ENCODE peak calls at places on chromosomes 1 and 21, in four cellular contexts. One of them, this sample, is unnamed.
A peak's percentile ranks its signal among the peaks of the same experiment; 100 is the strongest.

GRCh38 chr1:204600968-204601367 is 84.6 kb downstream of the LRRN2 start:
- DNase-seq in transverse colon: no peak
- DNase-seq in H7: peak; percentile 82
- DNase-seq in heart left ventricle: no peak
- DNase-seq in this sample: no peak

GRCh38 chr21:41360072-41360821 is 1.6 kb upstream of the MX2 start:
- DNase-seq in transverse colon: peak; percentile 73
- DNase-seq in heart left ventricle: no peak
- DNase-seq in H7: peak; percentile 79
- DNase-seq in this sample: no peak

GRCh38 chr1:30668546-30669327 is 54.6 kb downstream of the MATN1 start:
- DNase-seq in transverse colon: no peak
- DNase-seq in H7: no peak
- DNase-seq in heart left ventricle: no peak
- DNase-seq in this sample: no peak

GRCh38 chr21:41840880-41841279 is 38.3 kb downstream of the PRDM15 start:
- DNase-seq in transverse colon: no peak
- DNase-seq in heart left ventricle: no peak
- DNase-seq in H7: no peak
- DNase-seq in this sample: no peak

GRCh38 chr1:200917291-200917817 is 22.7 kb downstream of the INAVA start:
- DNase-seq in heart left ventricle: peak; percentile 74
- DNase-seq in H7: peak; percentile 14
- DNase-seq in transverse colon: no peak
- DNase-seq in this sample: no peak

GRCh38 chr1:89781494-89782126 is 39.2 kb upstream of the LRRC8D start:
- DNase-seq in transverse colon: no peak
- DNase-seq in heart left ventricle: no peak
- DNase-seq in H7: no peak
- DNase-seq in this sample: no peak

GRCh38 chr1:78651247-78651646 is 1.6 kb downstream of the IFI44 start:
- DNase-seq in transverse colon: no peak
- DNase-seq in H7: no peak
- DNase-seq in heart left ventricle: no peak
- DNase-seq in this sample: no peak

GRCh38 chr1:161727343-161727924 is 6.1 kb downstream of the FCRLB start:
- DNase-seq in heart left ventricle: peak; percentile 11
- DNase-seq in transverse colon: peak; percentile 15
- DNase-seq in H7: no peak
- DNase-seq in this sample: no peak

GRCh38 chr1:247324204-247324787 is 7.4 kb downstream of the ZNF496 start:
- DNase-seq in transverse colon: no peak
- DNase-seq in heart left ventricle: no peak
- DNase-seq in H7: no peak
- DNase-seq in this sample: no peak

GRCh38 chr21:44054710-44055109 is 42.6 kb downstream of the TRAPPC10 start:
- DNase-seq in transverse colon: no peak
- DNase-seq in H7: no peak
- DNase-seq in heart left ventricle: no peak
- DNase-seq in this sample: peak; percentile 48
- H3K36me3 ChIP-seq in transverse colon: no peaks in the 10 kb centered on the region
- H3K36me3 ChIP-seq in H7: peaks cover 6% of the 10 kb centered on the region
- H3K36me3 ChIP-seq in heart left ventricle: peaks cover 52% of the 10 kb centered on the region
- H3K36me3 ChIP-seq in this sample: no peaks in the 10 kb centered on the region

DNA sequence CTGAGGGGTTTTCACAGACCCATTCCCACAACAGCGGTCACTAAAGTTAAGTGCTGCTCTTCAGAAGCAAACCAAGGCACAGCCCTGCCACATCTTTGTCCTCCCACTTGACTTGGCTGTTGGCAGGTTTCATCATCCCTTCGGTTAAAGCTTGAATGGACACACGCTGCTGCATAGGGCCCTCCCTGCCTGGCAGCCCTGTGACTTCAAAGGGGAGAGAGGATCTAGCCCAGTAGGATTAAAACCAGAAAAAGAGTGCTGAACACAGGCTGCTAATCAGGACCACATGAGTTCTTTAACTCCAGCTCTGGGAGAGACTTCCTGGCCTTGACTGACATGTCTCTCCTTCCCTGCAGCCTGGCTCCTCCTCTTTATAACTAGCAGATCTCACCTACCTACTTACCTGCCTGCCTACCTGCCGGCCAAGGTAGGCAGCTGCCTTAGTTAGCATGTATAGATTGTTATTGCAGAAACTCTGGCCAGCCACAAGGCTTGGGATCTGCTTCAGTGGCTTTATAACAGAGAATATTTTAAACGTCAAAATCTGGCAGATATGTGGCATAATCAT is 49.6 kb downstream of the ERG start:
- DNase-seq in transverse colon: no peak
- DNase-seq in heart left ventricle: no peak
- DNase-seq in H7: peak; percentile 72
- DNase-seq in this sample: no peak
- H3K27me3 ChIP-seq in transverse colon: no peaks in the 10 kb centered on the region
- H3K27me3 ChIP-seq in heart left ventricle: no peaks in the 10 kb centered on the region
- H3K27me3 ChIP-seq in H7: peaks cover 18% of the 10 kb centered on the region
- H3K27me3 ChIP-seq in this sample: no peaks in the 10 kb centered on the region

DNA sequence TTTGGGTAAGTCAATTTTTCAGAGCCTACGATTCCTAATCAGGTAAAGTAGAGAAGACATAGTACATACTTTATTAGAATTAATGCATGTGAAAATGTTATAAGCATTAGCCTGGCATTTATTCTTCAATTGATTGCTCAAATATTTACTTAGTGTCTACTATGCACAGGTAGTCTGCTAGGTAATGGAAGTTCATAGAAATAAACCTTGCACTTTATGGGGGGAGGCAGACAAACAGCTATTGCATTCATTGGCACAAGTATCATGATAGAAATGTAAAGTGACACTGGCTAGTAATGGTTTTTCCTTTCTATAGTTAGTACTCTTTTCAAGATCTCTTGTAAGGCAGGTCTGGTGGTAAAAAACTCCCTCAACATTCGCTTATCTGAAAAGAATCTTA is 44.9 kb downstream of the ZNHIT6 start:
- DNase-seq in transverse colon: no peak
- DNase-seq in heart left ventricle: no peak
- DNase-seq in H7: no peak
- DNase-seq in this sample: no peak
- H3K36me3 ChIP-seq in transverse colon: no peaks in the 10 kb centered on the region
- H3K36me3 ChIP-seq in heart left ventricle: peaks cover 31% of the 10 kb centered on the region
- H3K36me3 ChIP-seq in H7: no peaks in the 10 kb centered on the region
- H3K36me3 ChIP-seq in this sample: no peaks in the 10 kb centered on the region

GRCh38 chr1:22556391-22557104 is 6.7 kb upstream of the EPHA8 start:
- DNase-seq in transverse colon: peak; percentile 33
- DNase-seq in H7: peak; percentile 93
- DNase-seq in heart left ventricle: no peak
- DNase-seq in this sample: no peak

GRCh38 chr1:22553991-22554522 is 9.2 kb upstream of the EPHA8 start:
- DNase-seq in H7: no peak
- DNase-seq in transverse colon: peak; percentile 33
- DNase-seq in heart left ventricle: no peak
- DNase-seq in this sample: no peak

GRCh38 chr1:22557341-22557950 is 5.8 kb upstream of the EPHA8 start:
- DNase-seq in H7: no peak
- DNase-seq in heart left ventricle: no peak
- DNase-seq in transverse colon: no peak
- DNase-seq in this sample: no peak

GRCh38 chr1:22553104-22553880 is 10.0 kb upstream of the EPHA8 start:
- DNase-seq in transverse colon: peak; percentile 27
- DNase-seq in heart left ventricle: no peak
- DNase-seq in H7: no peak
- DNase-seq in this sample: no peak

GRCh38 chr1:22555386-22555656 is 8.0 kb upstream of the EPHA8 start:
- DNase-seq in transverse colon: no peak
- DNase-seq in H7: no peak
- DNase-seq in heart left ventricle: no peak
- DNase-seq in this sample: no peak
- H3K27me3 ChIP-seq in transverse colon: peaks cover 25% of the 10 kb centered on the region
- H3K27me3 ChIP-seq in H7: peaks cover 7% of the 10 kb centered on the region
- H3K27me3 ChIP-seq in heart left ventricle: peaks cover 18% of the 10 kb centered on the region
- H3K27me3 ChIP-seq in this sample: no peaks in the 10 kb centered on the region

GRCh38 chr1:55033215-55033614 is 6.1 kb upstream of the PCSK9 start:
- DNase-seq in heart left ventricle: no peak
- DNase-seq in H7: no peak
- DNase-seq in transverse colon: no peak
- DNase-seq in this sample: no peak

GRCh38 chr1:55038552-55038838 is 853 bp upstream of the PCSK9 start:
- DNase-seq in transverse colon: no peak
- DNase-seq in heart left ventricle: no peak
- DNase-seq in H7: no peak
- DNase-seq in this sample: no peak

GRCh38 chr1:55034476-55035133 is 4.7 kb upstream of the PCSK9 start:
- DNase-seq in heart left ventricle: no peak
- DNase-seq in transverse colon: no peak
- DNase-seq in H7: no peak
- DNase-seq in this sample: no peak

GRCh38 chr1:55037733-55038551 is 1.4 kb upstream of the PCSK9 start:
- DNase-seq in heart left ventricle: no peak
- DNase-seq in transverse colon: no peak
- DNase-seq in H7: no peak
- DNase-seq in this sample: no peak

GRCh38 chr1:55035904-55036303 is 3.4 kb upstream of the PCSK9 start:
- DNase-seq in H7: peak; percentile 74
- DNase-seq in heart left ventricle: no peak
- DNase-seq in transverse colon: no peak
- DNase-seq in this sample: no peak
- H3K36me3 ChIP-seq in H7: no peaks in the 10 kb centered on the region
- H3K36me3 ChIP-seq in heart left ventricle: no peaks in the 10 kb centered on the region
- H3K36me3 ChIP-seq in transverse colon: no peaks in the 10 kb centered on the region
- H3K36me3 ChIP-seq in this sample: no peaks in the 10 kb centered on the region

DNA sequence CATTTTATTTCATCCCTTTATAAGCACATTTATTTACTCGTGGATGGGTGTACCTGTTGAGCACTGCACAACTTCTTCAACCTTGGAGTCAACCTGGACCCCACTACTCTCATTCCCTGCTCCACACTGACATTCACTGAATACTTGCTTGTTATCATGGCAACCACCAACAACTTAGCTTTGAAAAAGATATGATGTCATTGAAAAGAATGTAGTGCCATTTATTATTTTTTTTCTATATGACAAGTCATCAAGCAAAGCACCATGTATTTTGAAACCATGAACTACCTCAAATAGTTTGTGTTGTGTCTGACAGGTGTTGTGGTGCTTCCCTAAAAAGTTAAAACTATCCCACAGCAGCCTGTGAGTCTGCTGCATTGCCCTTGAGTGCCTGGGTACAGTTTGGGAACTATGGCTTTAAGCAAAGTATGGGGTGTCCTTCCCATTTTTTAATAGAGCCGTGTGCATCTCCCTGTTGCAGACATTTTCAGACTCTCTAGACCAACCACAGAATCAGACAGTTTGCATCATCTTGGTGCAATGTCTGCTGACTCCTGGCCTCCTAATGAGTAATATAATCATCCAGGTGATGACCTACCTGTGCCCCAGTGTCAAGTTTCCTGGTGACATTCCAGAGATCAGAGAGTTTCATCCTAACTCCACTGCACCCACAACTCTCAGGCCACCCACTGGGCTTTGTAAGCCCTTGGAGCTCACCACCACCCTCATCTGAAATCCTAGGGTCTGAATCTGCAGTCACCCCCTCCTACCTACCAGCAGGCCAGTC is 339.7 kb upstream of the PROX1 start:
- DNase-seq in H7: no peak
- DNase-seq in heart left ventricle: no peak
- DNase-seq in transverse colon: no peak
- DNase-seq in this sample: no peak
- H3K27me3 ChIP-seq in H7: no peaks in the 10 kb centered on the region
- H3K27me3 ChIP-seq in heart left ventricle: no peaks in the 10 kb centered on the region
- H3K27me3 ChIP-seq in transverse colon: no peaks in the 10 kb centered on the region
- H3K27me3 ChIP-seq in this sample: no peaks in the 10 kb centered on the region

DNA sequence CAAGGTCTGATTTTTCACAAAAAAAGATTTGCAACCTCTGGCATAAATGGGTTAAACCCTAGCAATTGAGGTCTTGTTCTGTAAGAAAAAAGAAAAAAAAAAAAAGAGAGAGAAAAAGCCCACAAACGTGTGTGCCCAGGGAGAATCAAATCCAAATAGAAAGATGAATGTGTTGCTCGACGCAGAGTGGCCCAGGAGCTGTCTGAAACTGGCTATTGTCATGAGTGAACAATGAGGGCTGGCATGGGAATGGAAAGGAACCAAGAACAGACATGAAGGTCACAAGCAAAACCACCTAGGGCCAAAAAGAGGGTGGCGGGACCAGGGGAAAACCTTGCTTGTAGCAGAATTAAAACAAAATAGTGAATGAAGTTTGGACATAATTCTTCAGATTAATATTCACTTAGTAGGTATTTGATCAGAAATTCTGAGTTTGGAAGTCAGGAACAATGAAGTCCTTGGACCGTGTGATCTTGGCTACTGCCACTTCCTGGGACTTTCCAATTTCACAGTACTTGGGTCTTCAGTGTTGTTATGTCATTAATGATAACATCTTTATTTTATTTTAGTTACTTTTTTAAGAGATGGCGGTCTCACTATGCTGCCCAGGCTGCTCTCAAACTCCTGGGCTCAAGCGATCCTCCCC is 3.1 kb downstream of the ENO1 start:
- DNase-seq in transverse colon: no peak
- DNase-seq in H7: no peak
- DNase-seq in heart left ventricle: peak; percentile 26
- DNase-seq in this sample: no peak
- H3K36me3 ChIP-seq in transverse colon: no peaks in the 10 kb centered on the region
- H3K36me3 ChIP-seq in H7: peaks cover 47% of the 10 kb centered on the region
- H3K36me3 ChIP-seq in heart left ventricle: peaks cover 55% of the 10 kb centered on the region
- H3K36me3 ChIP-seq in this sample: peaks cover 3% of the 10 kb centered on the region

This sample was measured in testis.